ENCODE peak calls at places on chromosomes 2 and 18, in five cellular contexts. S is cardiac muscle cell, Y is thyroid gland, R is K562, Z is retinal pigment epithelial cell. U is an unnamed sample.

GRCh38 chr2:220660277-220661155 is 911.6 kb downstream of the EPHA4 start:
- DNase-seq in S (no peak), Y (peak), R (no peak), Z (no peak), U (peak)

GRCh38 chr2:145286716-145287115 is 766.8 kb upstream of the ZEB2 start:
- DNase-seq in S (peak), Y (no peak), R (no peak), Z (no peak), U (no peak)

GRCh38 chr2:202149155-202149762 is 76.2 kb downstream of the KIAA2012 start:
- DNase-seq in S (peak), Y (no peak), R (no peak), Z (no peak), U (peak)

GRCh38 chr2:62654423-62654791 is 51.1 kb upstream of the EHBP1 start:
- DNase-seq in S (no peak), Y (no peak), R (no peak), Z (no peak), U (no peak)

GRCh38 chr2:58131191-58132011 is 84.8 kb downstream of the VRK2 start:
- DNase-seq in S (peak), Y (no peak), R (no peak), Z (no peak), U (peak)

GRCh38 chr2:230068658-230069080 is at the start of gene SLC16A14:
- DNase-seq in S (peak), Y (peak), R (no peak), Z (no peak), U (peak)

GRCh38 chr2:86301711-86302202 is 35.7 kb downstream of the REEP1 start:
- DNase-seq in S (peak), Y (no peak), R (no peak), Z (no peak), U (no peak)

GRCh38 chr18:11689031-11689971 is at the start of gene GNAL:
- DNase-seq in S (peak), Y (peak), R (peak), Z (peak), U (peak)

GRCh38 chr2:232540441-232541041 is 1.0 kb downstream of the CHRNG start:
- DNase-seq in S (no peak), Y (no peak), R (no peak), Z (no peak), U (no peak)

GRCh38 chr2:39216495-39217191 is 27.1 kb downstream of the CDKL4 start:
- DNase-seq in S (no peak), Y (no peak), R (no peak), Z (no peak), U (no peak)

GRCh38 chr2:38498039-38498438 is 104.7 kb downstream of the HNRNPLL start:
- DNase-seq in S (no peak), Y (no peak), R (no peak), Z (no peak), U (no peak)

GRCh38 chr2:150296795-150297546 is 190.5 kb downstream of the RND3 start:
- DNase-seq in S (peak), Y (no peak), R (no peak), Z (no peak), U (peak)

GRCh38 chr2:7377861-7378569 is 460.8 kb downstream of the RNF144A start:
- DNase-seq in S (no peak), Y (peak), R (no peak), Z (no peak), U (no peak)

GRCh38 chr2:115161531-115162453 is 719.4 kb downstream of the DPP10 start:
- DNase-seq in S (no peak), Y (peak), R (no peak), Z (no peak), U (no peak)

GRCh38 chr2:99471635-99472326 is 18.0 kb downstream of the REV1 start:
- DNase-seq in S (no peak), Y (no peak), R (no peak), Z (no peak), U (no peak)

GRCh38 chr2:147046473-147046872 is 798.4 kb upstream of the ACVR2A start:
- DNase-seq in S (no peak), Y (no peak), R (no peak), Z (no peak), U (no peak)

GRCh38 chr2:69099541-69099940 is 86.6 kb downstream of the ANTXR1 start:
- DNase-seq in S (no peak), Y (no peak), R (no peak), Z (no peak), U (no peak)

GRCh38 chr2:25879133-25879730 is 945 bp upstream of the ASXL2 start:
- DNase-seq in S (peak), Y (no peak), R (no peak), Z (no peak), U (peak)

GRCh38 chr2:62475172-62476011 is 30.6 kb downstream of the TMEM17 start:
- DNase-seq in S (peak), Y (peak), R (no peak), Z (peak), U (no peak)

GRCh38 chr2:217865373-217865772 is 137.4 kb downstream of the TNS1 start:
- DNase-seq in S (no peak), Y (no peak), R (no peak), Z (no peak), U (no peak)

GRCh38 chr2:153476491-153477095 is 2.0 kb downstream of the RPRM start:
- DNase-seq in S (no peak), Y (no peak), R (no peak), Z (peak), U (no peak)

GRCh38 chr2:55954306-55955035 is 30.9 kb upstream of the EFEMP1 start:
- DNase-seq in S (peak), Y (peak), R (no peak), Z (peak), U (peak)

GRCh38 chr2:219766658-219767057 is 139.2 kb downstream of the SLC4A3 start:
- DNase-seq in S (no peak), Y (no peak), R (no peak), Z (no peak), U (no peak)

GRCh38 chr2:73177645-73178255 is 24.6 kb upstream of the NOTO start:
- DNase-seq in S (no peak), Y (no peak), R (no peak), Z (no peak), U (no peak)

GRCh38 chr2:109064660-109065306 is 64.2 kb upstream of the SH3RF3 start:
- DNase-seq in S (no peak), Y (no peak), R (no peak), Z (no peak), U (no peak)

GRCh38 chr2:147211484-147211883 is 633.3 kb upstream of the ACVR2A start:
- DNase-seq in S (no peak), Y (no peak), R (no peak), Z (no peak), U (no peak)

GRCh38 chr2:8413589-8414135 is 268.2 kb upstream of the ID2 start:
- DNase-seq in S (peak), Y (peak), R (no peak), Z (no peak), U (peak)

GRCh38 chr18:45059695-45060094 is 379.0 kb downstream of the SETBP1 start:
- DNase-seq in S (peak), Y (no peak), R (peak), Z (no peak), U (peak)

GRCh38 chr2:238927746-238928519 is 80.0 kb downstream of the TWIST2 start:
- DNase-seq in S (no peak), Y (no peak), R (no peak), Z (no peak), U (no peak)

GRCh38 chr2:121969766-121970639 is 214.6 kb downstream of the TSN start:
- DNase-seq in S (peak), Y (no peak), R (no peak), Z (no peak), U (no peak)

GRCh38 chr2:121976912-121977311 is 221.5 kb downstream of the TSN start:
- DNase-seq in S (no peak), Y (no peak), R (no peak), Z (no peak), U (no peak)

GRCh38 chr2:121977326-121977725 is 221.9 kb downstream of the TSN start:
- DNase-seq in S (no peak), Y (no peak), R (no peak), Z (no peak), U (no peak)

GRCh38 chr2:121972203-121972602 is 216.8 kb downstream of the TSN start:
- DNase-seq in S (no peak), Y (no peak), R (no peak), Z (no peak), U (no peak)

DNA sequence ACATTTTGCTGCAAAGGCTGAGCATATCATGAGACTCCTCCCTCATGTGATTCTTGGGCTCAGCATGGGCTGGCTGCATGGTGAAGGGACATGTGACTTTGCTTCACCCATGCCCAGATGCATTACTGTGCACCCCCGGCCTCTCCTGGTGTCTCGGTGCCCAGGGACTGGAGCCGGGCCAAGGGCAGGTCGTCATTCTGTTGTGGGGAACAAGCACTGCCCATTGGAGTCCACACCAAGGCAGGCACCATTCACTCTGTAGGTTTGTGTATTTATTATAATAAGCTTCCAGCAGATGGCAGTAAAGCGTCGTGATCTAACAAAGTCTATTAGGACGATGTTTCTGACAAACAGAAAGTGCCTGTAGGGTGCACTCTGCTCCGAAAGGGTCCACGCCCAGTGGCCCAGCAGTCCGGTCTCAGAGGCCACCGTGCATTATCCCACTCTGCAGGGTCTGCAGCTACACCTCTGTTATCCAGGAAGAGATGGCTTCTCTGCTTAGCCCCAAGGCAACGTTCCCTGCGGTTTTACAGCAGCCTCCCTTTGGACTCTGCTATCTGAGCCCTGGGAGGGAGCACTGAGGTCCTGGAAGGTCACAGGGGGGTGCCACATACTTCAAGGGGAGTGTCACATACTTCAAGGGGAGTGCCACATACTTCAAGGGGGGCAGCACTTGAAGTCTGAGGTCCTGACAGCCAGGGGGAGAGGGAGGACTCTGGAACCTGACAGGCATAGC is 219.6 kb downstream of the TSN start:
- DNase-seq in S (peak), Y (peak), R (peak), Z (peak), U (peak)
- H3K4me3 ChIP-seq in S (no peak), Y (no peak), R (no peak), Z (no peak), U (peak)

GRCh38 chr2:130380096-130380934 is 24.5 kb downstream of the PTPN18 start:
- DNase-seq in S (peak), Y (no peak), R (peak), Z (no peak), U (no peak)
- TF ChIP-seq CTCF in S (no peak), Y (no peak), R (no peak), Z (no peak), U (no peak)

GRCh38 chr2:190277234-190278112 is 42.2 kb downstream of the HIBCH start:
- DNase-seq in S (peak), Y (peak), R (peak), Z (no peak), U (peak)
- H3K4me3 ChIP-seq in S (no peak), Y (no peak), R (no peak), Z (no peak), U (no peak)

GRCh38 chr2:168253379-168253778 is 6.0 kb upstream of the STK39 start:
- DNase-seq in S (no peak), Y (no peak), R (no peak), Z (no peak), U (no peak)

GRCh38 chr2:168256448-168256847 is 9.1 kb upstream of the STK39 start:
- DNase-seq in S (no peak), Y (no peak), R (no peak), Z (no peak), U (no peak)

GRCh38 chr2:168255103-168255502 is 7.7 kb upstream of the STK39 start:
- DNase-seq in S (no peak), Y (no peak), R (no peak), Z (no peak), U (no peak)

GRCh38 chr2:168255866-168256265 is 8.5 kb upstream of the STK39 start:
- DNase-seq in S (no peak), Y (no peak), R (no peak), Z (no peak), U (no peak)

GRCh38 chr2:168254158-168254935 is 7.0 kb upstream of the STK39 start:
- DNase-seq in S (peak), Y (no peak), R (no peak), Z (no peak), U (no peak)
- TF ChIP-seq CTCF in S (no peak), Y (no peak), R (no peak), Z (no peak), U (peak)

DNA sequence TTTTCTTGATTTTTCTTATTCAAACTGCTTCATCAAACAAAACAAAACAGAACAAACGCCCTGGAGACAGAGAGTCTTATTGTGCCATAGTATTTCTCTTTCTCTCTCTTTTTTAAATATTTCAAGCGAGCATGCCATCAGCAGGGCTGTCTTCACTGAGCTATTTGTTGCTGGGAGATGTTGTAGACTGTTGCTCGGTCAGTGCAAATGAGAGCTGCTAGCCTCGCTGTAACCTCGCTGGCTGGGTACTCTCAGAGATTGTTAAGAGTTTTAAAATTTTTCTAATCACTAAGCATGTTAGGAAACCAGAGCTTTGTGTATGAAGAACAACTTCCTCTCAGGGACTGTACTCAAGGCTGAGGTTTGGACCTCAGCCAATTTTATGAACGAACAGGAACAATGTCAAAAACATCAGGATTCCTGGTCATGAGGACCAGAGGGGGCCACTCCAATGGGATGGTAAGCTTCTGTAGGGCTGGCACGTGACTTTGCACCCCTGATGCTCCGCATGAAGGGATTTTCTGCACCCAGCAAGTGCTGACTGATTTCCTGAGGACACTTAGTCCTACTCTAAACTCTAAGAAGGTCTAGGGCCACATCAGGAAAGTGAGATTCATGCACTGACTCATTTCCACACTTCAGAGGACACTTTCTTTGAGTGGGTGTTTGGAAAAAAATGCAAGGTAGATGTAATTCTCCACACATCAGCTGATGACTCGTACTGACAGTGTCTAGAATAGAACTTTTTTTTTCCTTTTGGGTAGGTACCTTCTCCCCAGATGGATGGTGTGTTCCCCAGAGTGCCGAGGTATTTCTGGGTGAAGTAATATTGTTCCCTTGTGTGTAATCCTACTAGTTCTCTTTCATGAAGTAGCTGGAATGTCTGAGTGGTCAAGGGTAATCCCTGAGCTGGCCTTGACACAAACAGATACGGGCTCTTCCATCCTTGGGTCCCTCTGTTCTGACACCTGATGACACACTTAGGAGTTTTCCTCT is 59.7 kb upstream of the IL1R1 start:
- DNase-seq in S (peak), Y (peak), R (peak), Z (peak), U (peak)
- H3K4me3 ChIP-seq in S (no peak), Y (no peak), R (no peak), Z (no peak), U (no peak)

GRCh38 chr2:22737144-22737543 is 647.8 kb upstream of the KLHL29 start:
- DNase-seq in S (no peak), Y (no peak), R (no peak), Z (no peak), U (no peak)
- TF ChIP-seq CTCF in S (no peak), Y (peak), R (no peak), Z (peak), U (no peak)

GRCh38 chr18:22346342-22346967 is 71.3 kb downstream of the CTAGE1 start:
- DNase-seq in S (peak), Y (peak), R (peak), Z (no peak), U (peak)
- H3K4me3 ChIP-seq in S (peak), Y (no peak), R (no peak), Z (no peak), U (no peak)

DNA sequence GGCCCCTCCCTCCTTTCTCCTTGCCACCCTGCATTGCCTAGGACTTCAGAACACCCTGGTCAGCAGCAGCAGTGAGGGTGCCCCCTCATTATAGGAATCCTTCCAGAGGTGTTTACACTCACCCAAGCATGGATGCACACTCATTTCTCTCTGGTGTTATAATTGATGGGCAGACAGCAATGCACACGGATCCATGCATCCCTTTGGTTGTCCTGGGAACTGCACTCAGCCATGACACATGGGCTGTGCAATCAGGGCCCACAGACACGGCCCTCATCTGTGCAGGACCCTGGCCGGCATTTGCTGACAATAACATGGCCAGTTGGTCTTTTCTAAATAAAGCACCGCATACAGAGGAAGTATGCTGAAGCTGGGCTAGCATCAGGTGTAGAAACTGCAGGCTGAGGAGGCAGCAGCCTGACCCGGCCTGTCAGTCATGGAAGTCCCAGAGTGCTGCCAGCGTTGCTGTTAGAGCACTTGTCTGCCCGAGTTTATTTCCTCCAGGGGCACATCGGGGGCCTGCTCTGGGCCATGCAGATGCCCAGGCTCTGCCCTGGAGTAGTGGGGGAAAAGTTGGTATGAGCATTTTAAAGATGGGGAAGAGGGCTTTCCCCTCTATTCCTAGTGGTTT is 4.2 kb upstream of the PTPN18 start:
- DNase-seq in S (no peak), Y (no peak), R (no peak), Z (no peak), U (no peak)
- TF ChIP-seq CTCF in S (no peak), Y (no peak), R (no peak), Z (no peak), U (no peak)

DNA sequence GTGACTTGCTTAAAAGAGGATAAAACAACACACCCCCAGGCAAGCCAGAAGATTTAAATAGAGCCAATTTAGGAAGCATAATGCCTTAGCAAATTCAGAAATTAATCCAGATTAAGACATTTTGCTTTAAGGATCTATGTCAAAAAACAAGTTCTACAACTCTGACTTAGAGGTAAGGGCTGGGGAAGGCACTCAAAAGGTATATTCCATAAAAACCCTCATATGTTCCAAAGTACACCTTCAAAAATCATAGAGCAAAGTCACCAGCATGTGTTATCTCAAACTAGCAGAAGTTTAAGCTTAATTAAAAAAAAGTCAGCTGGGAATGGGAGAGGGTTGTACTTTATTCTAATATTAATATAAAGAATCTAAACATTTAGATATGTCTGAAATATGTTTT is 206.4 kb downstream of the NOL4 start:
- DNase-seq in S (no peak), Y (no peak), R (no peak), Z (no peak), U (no peak)
- H3K4me3 ChIP-seq in S (no peak), Y (no peak), R (no peak), Z (no peak), U (no peak)

U was measured in fibroblast of villous mesenchyme.